ENCODE peak calls at places on chromosome 4, in ten cellular contexts. D is stimulated activated CD8-positive, alpha-beta memory T cell treated with anti-CD3 and anti-CD28 coated beads, Interleukin-7, amount 100 ng/mL, for 24 hours; X is amniotic stem cell; R is cardiac muscle cell; K is GM12891; A is lung; M is GM23248; H is pons; V is nephron progenitor cell; S is lower leg skin. Z is an unnamed sample.

GRCh38 chr4:83217721-83218522 is 66.7 kb downstream of the COQ2 start:
- DNase-seq in D (peak), X (no peak), R (no peak), K (peak), A (no peak), M (no peak), H (peak), V (no peak), S (no peak), Z (no peak)

GRCh38 chr4:121741751-121742150 is 23.2 kb downstream of the SMIM43 start:
- DNase-seq in D (no peak), X (no peak), R (no peak), K (no peak), A (no peak), M (no peak), H (no peak), V (no peak), S (no peak), Z (no peak)

GRCh38 chr4:26839534-26839951 is 21.1 kb upstream of the STIM2 start:
- DNase-seq in D (no peak), X (no peak), R (no peak), K (no peak), A (no peak), M (peak), H (no peak), V (no peak), S (no peak), Z (no peak)

GRCh38 chr4:3338321-3338838 is 45.6 kb downstream of the RGS12 start:
- DNase-seq in D (no peak), X (no peak), R (no peak), K (no peak), A (no peak), M (no peak), H (no peak), V (no peak), S (no peak), Z (no peak)

GRCh38 chr4:128311659-128312392 is 24.2 kb upstream of the PGRMC2 start:
- DNase-seq in D (no peak), X (no peak), R (no peak), K (no peak), A (no peak), M (no peak), H (no peak), V (no peak), S (no peak), Z (no peak)

GRCh38 chr4:94409375-94409679 is 42.4 kb upstream of the PDLIM5 start:
- DNase-seq in D (no peak), X (no peak), R (no peak), K (no peak), A (no peak), M (no peak), H (no peak), V (no peak), S (no peak), Z (no peak)

GRCh38 chr4:72909461-72909860 is 160.1 kb downstream of the COX18 start:
- DNase-seq in D (no peak), X (no peak), R (peak), K (no peak), A (no peak), M (peak), H (peak), V (no peak), S (no peak), Z (no peak)

GRCh38 chr4:118741456-118741855 is 56.3 kb downstream of the METTL14 start:
- DNase-seq in D (no peak), X (no peak), R (no peak), K (no peak), A (no peak), M (peak), H (no peak), V (no peak), S (no peak), Z (no peak)

GRCh38 chr4:56680266-56680665 is 830 bp downstream of the HOPX start:
- DNase-seq in D (no peak), X (no peak), R (peak), K (no peak), A (peak), M (no peak), H (no peak), V (no peak), S (no peak), Z (no peak)

GRCh38 chr4:187071896-187072295 is 348.2 kb upstream of the FAT1 start:
- DNase-seq in D (no peak), X (no peak), R (peak), K (no peak), A (no peak), M (no peak), H (no peak), V (no peak), S (no peak), Z (no peak)

GRCh38 chr4:100826067-100826466 is 308.2 kb upstream of the EMCN start:
- DNase-seq in D (no peak), X (no peak), R (no peak), K (no peak), A (no peak), M (no peak), H (no peak), V (no peak), S (no peak), Z (no peak)

GRCh38 chr4:118120120-118120760 is 86.0 kb downstream of the NDST3 start:
- DNase-seq in D (no peak), X (no peak), R (no peak), K (no peak), A (no peak), M (no peak), H (no peak), V (no peak), S (no peak), Z (no peak)

GRCh38 chr4:1237981-1238675 is 10.8 kb downstream of the CTBP1 start:
- DNase-seq in D (no peak), X (no peak), R (no peak), K (peak), A (no peak), M (no peak), H (no peak), V (no peak), S (peak), Z (peak)

GRCh38 chr4:138561906-138562305 is 319.8 kb upstream of the SLC7A11 start:
- DNase-seq in D (no peak), X (no peak), R (no peak), K (no peak), A (no peak), M (no peak), H (no peak), V (no peak), S (no peak), Z (no peak)

Z was measured in posterior cingulate gyrus.